ENCODE peak calls at places on chromosomes 12 and 14, in five cellular contexts. D is HepG2, O is GM12878, G is SK-N-SH, J is K562. P is an unnamed sample.

GRCh38 chr14:65101631-65102440 is 481 bp downstream of the MAX start:
- DNase-seq in J (no peak), D (no peak), G (peak), O (no peak), P (peak)

GRCh38 chr12:3085341-3086125 is 8.4 kb downstream of the TSPAN9 start:
- DNase-seq in G (no peak), D (peak), J (no peak), O (no peak), P (no peak)

GRCh38 chr14:69428289-69428998 is 30.0 kb downstream of the SLC39A9 start:
- DNase-seq in G (no peak), O (peak), D (no peak), J (no peak), P (no peak)

GRCh38 chr14:95305145-95305544 is 14.6 kb downstream of the CLMN start:
- DNase-seq in G (no peak), O (no peak), J (no peak), D (no peak), P (no peak)

GRCh38 chr12:115190191-115190590 is 506.2 kb upstream of the TBX3 start:
- DNase-seq in O (no peak), D (no peak), G (no peak), J (no peak), P (no peak)

GRCh38 chr12:28780096-28780495 is 369.0 kb upstream of the FAR2 start:
- DNase-seq in J (no peak), O (no peak), D (peak), G (no peak), P (no peak)

GRCh38 chr14:66746316-66747006 is 238.5 kb downstream of the GPHN start:
- DNase-seq in D (peak), O (no peak), G (peak), J (peak), P (peak)

GRCh38 chr12:113244015-113244983 is 23.0 kb downstream of the TPCN1 start:
- DNase-seq in O (no peak), J (no peak), G (peak), D (no peak), P (no peak)

GRCh38 chr14:99679543-99679942 is 4.6 kb upstream of the CYP46A1 start:
- DNase-seq in G (no peak), J (no peak), D (no peak), O (no peak), P (no peak)

GRCh38 chr12:23502259-23502658 is 447.2 kb downstream of the SOX5 start:
- DNase-seq in J (peak), O (no peak), D (no peak), G (no peak), P (no peak)

GRCh38 chr14:105343194-105343593 is 28.6 kb downstream of the PACS2 start:
- DNase-seq in O (no peak), G (peak), J (no peak), D (peak), P (no peak)

GRCh38 chr14:99699071-99699760 is 15.1 kb downstream of the CYP46A1 start:
- DNase-seq in J (no peak), O (no peak), G (no peak), D (no peak), P (no peak)

GRCh38 chr14:69957986-69958385 is 78.8 kb downstream of the SMOC1 start:
- DNase-seq in D (no peak), O (no peak), J (no peak), G (no peak), P (no peak)

GRCh38 chr12:118330421-118331018 is 42.2 kb downstream of the TAOK3 start:
- DNase-seq in G (peak), O (no peak), D (no peak), J (peak), P (peak)

GRCh38 chr14:34425095-34425851 is 36.8 kb downstream of the SPTSSA start:
- DNase-seq in G (no peak), J (no peak), O (no peak), D (peak), P (no peak)

GRCh38 chr12:78241472-78241871 is 410.8 kb downstream of the NAV3 start:
- DNase-seq in O (no peak), J (no peak), G (no peak), D (no peak), P (no peak)

GRCh38 chr14:102863381-102863780 is 59.1 kb upstream of the AMN start:
- DNase-seq in G (no peak), J (no peak), O (no peak), D (no peak), P (no peak)

GRCh38 chr14:100271247-100271939 is 32.4 kb downstream of the YY1 start:
- DNase-seq in J (no peak), G (no peak), O (no peak), D (peak), P (peak)

GRCh38 chr14:96811265-96811664 is 14.1 kb downstream of the VRK1 start:
- DNase-seq in O (no peak), J (no peak), D (no peak), G (no peak), P (no peak)

GRCh38 chr14:74531467-74531866 is 37.9 kb downstream of the ISCA2 start:
- DNase-seq in G (peak), J (peak), D (peak), O (no peak), P (peak)

GRCh38 chr12:53941750-53942149 is 3.1 kb downstream of the HOXC13 start:
- DNase-seq in G (no peak), J (no peak), O (no peak), D (no peak), P (no peak)

GRCh38 chr12:6703631-6704030 is 3.0 kb upstream of the PIANP start:
- DNase-seq in D (peak), G (no peak), O (no peak), J (peak), P (no peak)

GRCh38 chr14:40204441-40205175 is 772.4 kb upstream of the FBXO33 start:
- DNase-seq in J (no peak), D (peak), G (no peak), O (no peak), P (no peak)

GRCh38 chr12:32032205-32032810 is 73.1 kb downstream of the RESF1 start:
- DNase-seq in D (no peak), G (no peak), J (no peak), O (no peak), P (peak)

GRCh38 chr14:49545716-49546115 is 40.5 kb downstream of the RPS29 start:
- DNase-seq in O (no peak), J (no peak), G (no peak), D (no peak), P (no peak)

GRCh38 chr14:91744068-91744480 is 12.2 kb upstream of the CATSPERB start:
- DNase-seq in G (no peak), O (no peak), D (no peak), J (peak), P (no peak)

GRCh38 chr12:54558311-54558710 is 8.9 kb downstream of the PDE1B start:
- DNase-seq in J (no peak), G (no peak), D (no peak), O (no peak), P (no peak)

GRCh38 chr12:1518763-1519516 is 75.4 kb downstream of the FBXL14 start:
- DNase-seq in J (no peak), D (peak), O (no peak), G (no peak), P (no peak)

GRCh38 chr14:37594916-37595808 is at the start of the genes FOXA1 and TTC6:
- DNase-seq in D (peak), G (peak), O (no peak), J (peak), P (peak)

GRCh38 chr12:7797698-7798398 is 8.6 kb downstream of the NANOG start:
- DNase-seq in G (no peak), O (no peak), D (no peak), J (no peak), P (no peak)

GRCh38 chr12:52798671-52799497 is 3.0 kb upstream of the KRT3 start:
- DNase-seq in J (no peak), O (no peak), G (no peak), D (no peak), P (no peak)

GRCh38 chr14:54335569-54336155 is 61.1 kb upstream of the CDKN3 start:
- DNase-seq in O (no peak), J (no peak), D (no peak), G (no peak), P (no peak)

GRCh38 chr14:54337314-54337713 is 59.5 kb upstream of the CDKN3 start:
- DNase-seq in D (no peak), J (no peak), G (no peak), O (no peak), P (no peak)

GRCh38 chr14:54339771-54340170 is 57.0 kb upstream of the CDKN3 start:
- DNase-seq in D (no peak), G (no peak), J (no peak), O (no peak), P (no peak)

GRCh38 chr14:54342806-54343205 is 54.0 kb upstream of the CDKN3 start:
- DNase-seq in J (no peak), G (no peak), D (no peak), O (no peak), P (no peak)

DNA sequence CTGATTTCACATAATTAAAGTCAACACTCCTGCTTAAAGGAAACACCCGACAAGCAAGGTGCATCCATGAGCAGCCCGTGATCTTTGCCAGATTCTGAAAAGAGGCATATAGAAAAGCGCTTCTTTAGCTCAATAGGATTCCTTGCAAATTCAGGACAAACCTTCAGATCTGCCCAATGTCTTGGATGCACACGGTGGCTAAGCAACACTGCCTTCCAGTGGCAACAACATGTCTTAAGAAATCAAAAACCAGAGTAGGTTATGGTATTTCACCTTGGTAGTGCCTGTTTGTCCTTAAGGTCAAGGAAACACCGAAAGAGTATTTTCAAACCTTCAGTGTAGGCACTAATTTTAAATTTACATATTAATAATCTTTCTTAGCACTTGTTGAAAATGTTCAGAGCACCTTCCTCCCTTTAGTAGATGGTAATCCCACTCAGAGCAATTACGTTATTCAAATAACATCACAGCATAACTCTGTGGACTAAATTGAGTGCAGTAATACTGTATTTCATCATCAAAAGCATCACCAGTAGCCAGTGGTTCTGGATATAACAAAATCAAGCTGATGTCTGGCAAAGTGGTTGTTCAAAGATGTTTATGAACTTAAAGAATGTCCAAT is 58.0 kb upstream of the CDKN3 start:
- DNase-seq in J (no peak), G (no peak), O (no peak), D (no peak), P (peak)
- TF ChIP-seq FOXM1 in J (no peak), G (no peak), O (no peak), D (no peak), P (no peak)

DNA sequence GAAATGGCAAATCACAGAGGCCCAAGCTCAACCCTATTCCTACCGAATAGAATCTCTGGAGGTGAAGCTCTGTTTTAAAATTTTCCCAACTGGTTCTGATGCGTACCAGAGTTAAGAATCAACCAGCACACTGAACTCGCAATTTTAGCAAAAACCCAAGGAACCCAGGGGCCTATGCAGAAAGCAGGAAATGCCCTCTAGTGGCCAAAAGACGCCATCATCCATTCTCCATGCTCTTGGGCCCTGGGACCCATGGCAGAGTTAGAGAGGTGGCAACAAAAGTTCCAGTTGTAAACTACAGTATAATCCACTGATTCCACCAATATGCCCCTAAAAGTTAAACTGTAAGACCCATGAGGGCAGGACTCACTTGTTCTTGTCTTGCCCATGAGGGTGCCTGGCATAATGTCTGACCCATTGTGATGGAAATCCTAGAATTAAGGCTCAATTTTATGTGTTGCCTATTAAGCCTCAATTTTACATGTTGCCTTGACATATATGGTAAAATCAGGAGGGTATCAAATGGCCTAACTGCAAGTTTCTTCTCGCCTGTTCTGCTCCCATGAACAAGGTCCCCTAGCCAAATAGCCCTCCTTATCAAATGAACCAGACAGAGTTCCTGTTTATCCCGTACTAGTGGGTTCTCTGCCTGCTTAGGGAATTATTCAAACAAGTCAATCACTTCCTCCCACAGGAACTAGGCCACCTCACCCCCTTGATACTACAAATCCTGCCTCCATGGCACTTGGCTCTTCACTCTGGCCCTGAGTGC is 137.5 kb upstream of the CPM start:
- DNase-seq in D (peak), G (peak), O (no peak), J (peak), P (peak)
- TF ChIP-seq FOXM1 in D (no peak), G (no peak), O (no peak), J (no peak), P (no peak)

GRCh38 chr14:44956866-44957265 is 4.9 kb downstream of the KLHL28 start:
- DNase-seq in O (no peak), D (no peak), J (no peak), G (no peak), P (no peak)
- TF ChIP-seq FOXM1 in O (no peak), D (no peak), J (no peak), G (no peak), P (no peak)

DNA sequence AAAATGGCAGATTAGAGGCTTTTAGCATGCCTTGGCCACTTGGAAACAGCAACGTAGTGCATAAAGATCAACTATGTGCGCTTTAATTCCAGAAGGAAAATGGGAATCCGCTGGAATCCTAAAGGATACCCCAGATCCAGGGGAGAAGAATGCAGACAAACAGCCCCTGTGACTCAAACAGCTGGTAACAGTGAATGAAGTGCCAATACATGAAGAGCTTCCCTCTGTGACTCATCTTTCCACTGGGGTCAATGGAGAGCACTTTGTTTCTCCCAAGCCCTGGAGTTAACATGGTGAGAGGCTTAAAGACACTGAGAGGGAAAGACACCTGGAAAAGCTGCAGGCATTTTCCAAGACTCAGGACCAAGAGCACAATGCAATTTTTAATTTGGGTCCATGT is 263.1 kb downstream of the CEP128 start:
- DNase-seq in O (no peak), D (no peak), J (no peak), G (no peak), P (no peak)
- TF ChIP-seq FOXM1 in O (no peak), D (no peak), J (no peak), G (no peak), P (no peak)